ENCODE peak calls at places on chromosomes 12 and 14, in ten cellular contexts. F is K562, Q is fibroblast of lung, H is mesendoderm, P is left lung, J is body of pancreas, W is keratinocyte, N is heart left ventricle, U is aorta, Y is GM23338. C is an unnamed sample. For H3K4me1, the result is how much of the 10 kb centered on the place peaks cover.

GRCh38 chr12:120394483-120395367 is 25.8 kb upstream of the MSI1 start:
- DNase-seq in F (no peak), Q (no peak), H (peak), P (peak), J (peak), W (no peak), N (no peak), U (peak), Y (peak), C (no peak)

GRCh38 chr14:20659813-20660395 is 18.4 kb upstream of the OR6S1 start:
- DNase-seq in F (no peak), Q (no peak), H (no peak), P (peak), J (no peak), W (no peak), N (no peak), U (no peak), Y (peak), C (no peak)

GRCh38 chr12:2295941-2296461 is 243.2 kb downstream of the CACNA1C start:
- DNase-seq in F (no peak), Q (peak), H (no peak), P (no peak), J (no peak), W (no peak), N (no peak), U (no peak), Y (no peak), C (no peak)

GRCh38 chr14:77194706-77195105 is 13.1 kb downstream of the TMEM63C start:
- DNase-seq in F (no peak), Q (no peak), H (no peak), P (no peak), J (no peak), W (no peak), N (no peak), U (no peak), Y (no peak), C (no peak)

GRCh38 chr12:10559241-10559640 is 53.6 kb downstream of the EIF2S3B start:
- DNase-seq in F (no peak), Q (no peak), H (no peak), P (no peak), J (no peak), W (no peak), N (no peak), U (no peak), Y (no peak), C (no peak)

GRCh38 chr12:47391566-47391965 is 311.8 kb upstream of the AMIGO2 start:
- DNase-seq in F (no peak), Q (no peak), H (no peak), P (no peak), J (no peak), W (no peak), N (no peak), U (no peak), Y (no peak), C (no peak)

GRCh38 chr12:4812621-4813327 is 92.6 kb downstream of the GALNT8 start:
- DNase-seq in F (no peak), Q (no peak), H (no peak), P (no peak), J (no peak), W (no peak), N (no peak), U (no peak), Y (no peak), C (no peak)

GRCh38 chr12:131851741-131852550 is 23.8 kb downstream of the MMP17 start:
- DNase-seq in F (no peak), Q (no peak), H (no peak), P (peak), J (no peak), W (no peak), N (peak), U (peak), Y (no peak), C (no peak)

GRCh38 chr12:122199484-122200355 is 3.8 kb upstream of the B3GNT4 start:
- DNase-seq in F (no peak), Q (no peak), H (no peak), P (no peak), J (no peak), W (no peak), N (no peak), U (peak), Y (no peak), C (no peak)

GRCh38 chr14:32611752-32612151 is 282.7 kb downstream of the AKAP6 start:
- DNase-seq in F (no peak), Q (peak), H (no peak), P (no peak), J (no peak), W (no peak), N (no peak), U (no peak), Y (no peak), C (no peak)

GRCh38 chr12:53005215-53005985 is 856 bp upstream of the EIF4B start:
- DNase-seq in F (no peak), Q (no peak), H (peak), P (no peak), J (peak), W (no peak), N (peak), U (no peak), Y (peak), C (peak)

GRCh38 chr12:71661977-71662522 is 1.6 kb downstream of the ZFC3H1 start:
- DNase-seq in F (no peak), Q (peak), H (no peak), P (no peak), J (no peak), W (no peak), N (no peak), U (no peak), Y (no peak), C (no peak)

GRCh38 chr12:25684070-25684469 is 131.0 kb upstream of the LMNTD1 start:
- DNase-seq in F (no peak), Q (no peak), H (no peak), P (no peak), J (no peak), W (no peak), N (no peak), U (no peak), Y (no peak), C (no peak)

GRCh38 chr12:49339464-49339861 is 2.5 kb upstream of the C1QL4 start:
- DNase-seq in F (no peak), Q (no peak), H (peak), P (no peak), J (peak), W (no peak), N (no peak), U (peak), Y (peak), C (no peak)

GRCh38 chr14:88518592-88519512 is 36.0 kb downstream of the PTPN21 start:
- DNase-seq in F (no peak), Q (peak), H (no peak), P (no peak), J (no peak), W (no peak), N (no peak), U (no peak), Y (no peak), C (no peak)

GRCh38 chr12:17680220-17680619 is 409.8 kb downstream of the RERGL start:
- DNase-seq in F (no peak), Q (no peak), H (no peak), P (no peak), J (no peak), W (no peak), N (no peak), U (no peak), Y (peak), C (no peak)

GRCh38 chr14:66076166-66076565 is 410.0 kb upstream of the CCDC196 start:
- DNase-seq in F (no peak), Q (no peak), H (no peak), P (no peak), J (no peak), W (no peak), N (no peak), U (no peak), Y (no peak), C (no peak)

GRCh38 chr14:49986344-49987014 is 93.6 kb downstream of the ARF6 start:
- DNase-seq in F (no peak), Q (no peak), H (no peak), P (no peak), J (no peak), W (no peak), N (no peak), U (no peak), Y (no peak), C (no peak)

GRCh38 chr12:57767317-57767716 is 439 bp upstream of the CYP27B1 start:
- DNase-seq in F (no peak), Q (no peak), H (no peak), P (no peak), J (no peak), W (no peak), N (no peak), U (no peak), Y (no peak), C (no peak)

GRCh38 chr12:57765003-57765697 is 1.7 kb downstream of the CYP27B1 start:
- DNase-seq in F (no peak), Q (no peak), H (peak), P (peak), J (peak), W (no peak), N (no peak), U (peak), Y (peak), C (peak)

GRCh38 chr12:57766464-57767311 is at the start of gene CYP27B1:
- DNase-seq in F (peak), Q (peak), H (peak), P (no peak), J (no peak), W (no peak), N (no peak), U (peak), Y (peak), C (no peak)

GRCh38 chr12:57764662-57765002 is 2.2 kb downstream of the CYP27B1 start:
- DNase-seq in F (no peak), Q (no peak), H (no peak), P (no peak), J (peak), W (no peak), N (no peak), U (no peak), Y (peak), C (no peak)

DNA sequence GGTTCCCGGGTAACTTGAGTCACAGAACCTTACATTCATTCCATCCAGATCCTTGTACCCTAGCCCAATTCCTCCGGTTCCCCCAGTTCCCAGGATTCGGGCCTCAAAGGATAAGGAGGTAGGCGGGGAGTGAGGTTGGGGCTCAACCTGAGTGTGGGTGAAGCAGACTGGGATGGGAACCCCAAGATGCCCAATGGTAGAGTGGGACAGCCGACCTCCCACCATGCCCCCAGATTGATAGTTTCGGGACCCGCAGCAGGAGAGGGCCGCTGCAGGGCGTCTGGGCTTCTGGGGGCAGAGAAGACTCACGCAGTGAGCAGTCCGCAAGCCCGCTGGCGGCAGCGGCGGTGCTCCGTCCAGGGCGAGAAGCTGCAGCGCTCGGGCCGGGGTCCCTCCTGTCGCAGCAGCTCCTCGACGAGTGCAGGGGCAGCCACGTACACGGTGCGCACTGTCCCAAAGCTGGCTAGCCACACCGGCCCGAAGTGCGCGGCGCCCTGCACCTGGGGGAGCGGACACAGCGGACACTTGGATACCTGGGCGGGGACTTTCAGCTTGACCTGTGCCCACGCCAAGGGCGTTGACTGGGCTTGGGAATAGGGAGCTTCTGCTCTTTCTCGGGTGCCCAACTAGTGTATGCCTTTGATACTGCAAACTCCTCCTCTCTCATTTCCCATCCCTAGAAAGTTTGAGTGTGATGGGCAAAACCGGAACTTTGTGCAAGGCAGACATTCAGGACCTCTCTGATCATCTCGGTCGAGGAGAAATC is 997 bp downstream of the CYP27B1 start:
- DNase-seq in F (no peak), Q (no peak), H (no peak), P (no peak), J (peak), W (no peak), N (no peak), U (peak), Y (peak), C (no peak)
- H3K4me3 ChIP-seq in F (no peak), Q (peak), H (no peak), P (peak), J (peak), W (peak), N (peak), U (peak), Y (peak), C (peak)

GRCh38 chr14:104966261-104967143 is 11.7 kb downstream of the AHNAK2 start:
- DNase-seq in F (no peak), Q (no peak), H (no peak), P (peak), J (no peak), W (no peak), N (no peak), U (no peak), Y (no peak), C (peak)
- H3K4me1 ChIP-seq in F (under half), Q (under half), H (under half), P (under half), J (under half), W (under half), N (under half), U (under half), Y (under half), C (under half)

GRCh38 chr12:74889563-74890236 is 319.9 kb downstream of the KCNC2 start:
- DNase-seq in F (no peak), Q (peak), H (no peak), P (no peak), J (no peak), W (peak), N (no peak), U (no peak), Y (no peak), C (no peak)
- H3K4me3 ChIP-seq in F (no peak), Q (no peak), H (no peak), P (no peak), J (no peak), W (peak), N (no peak), U (no peak), Y (no peak), C (no peak)

GRCh38 chr14:75430526-75430925 is 2.7 kb downstream of the JDP2 start:
- DNase-seq in F (no peak), Q (peak), H (no peak), P (no peak), J (peak), W (no peak), N (peak), U (no peak), Y (no peak), C (peak)

GRCh38 chr14:75432406-75432805 is 4.6 kb downstream of the JDP2 start:
- DNase-seq in F (no peak), Q (no peak), H (no peak), P (no peak), J (no peak), W (no peak), N (no peak), U (no peak), Y (no peak), C (no peak)

GRCh38 chr14:75431827-75432226 is 4.0 kb downstream of the JDP2 start:
- DNase-seq in F (no peak), Q (no peak), H (no peak), P (no peak), J (no peak), W (no peak), N (no peak), U (no peak), Y (no peak), C (no peak)

GRCh38 chr14:75430106-75430505 is 2.3 kb downstream of the JDP2 start:
- DNase-seq in F (no peak), Q (peak), H (no peak), P (no peak), J (no peak), W (no peak), N (peak), U (no peak), Y (no peak), C (peak)

DNA sequence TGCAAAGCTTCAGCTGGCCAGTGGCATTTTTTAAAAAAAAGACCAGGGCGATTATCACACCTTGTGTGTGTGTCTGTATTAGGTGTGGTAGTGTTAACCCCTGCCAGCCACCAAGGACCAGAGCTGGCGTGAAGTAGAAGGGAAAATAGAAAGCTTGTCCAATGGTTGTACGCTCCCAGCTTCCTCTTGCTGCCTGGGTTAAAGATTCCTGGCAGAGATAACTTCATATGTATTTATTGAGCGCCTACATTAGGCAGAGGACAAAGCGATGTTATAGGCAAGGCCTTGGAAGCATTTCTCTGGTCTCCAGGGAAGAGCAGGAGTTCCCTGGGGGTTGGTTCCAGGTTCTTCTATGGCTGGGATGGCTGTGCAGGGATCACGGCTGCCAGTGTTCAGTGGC is 3.2 kb downstream of the JDP2 start:
- DNase-seq in F (no peak), Q (no peak), H (no peak), P (no peak), J (no peak), W (no peak), N (no peak), U (no peak), Y (no peak), C (no peak)
- H3K4me1 ChIP-seq in F (under half), Q (under half), H (under half), P (under half), J (half or more), W (under half), N (half or more), U (under half), Y (under half), C (half or more)

DNA sequence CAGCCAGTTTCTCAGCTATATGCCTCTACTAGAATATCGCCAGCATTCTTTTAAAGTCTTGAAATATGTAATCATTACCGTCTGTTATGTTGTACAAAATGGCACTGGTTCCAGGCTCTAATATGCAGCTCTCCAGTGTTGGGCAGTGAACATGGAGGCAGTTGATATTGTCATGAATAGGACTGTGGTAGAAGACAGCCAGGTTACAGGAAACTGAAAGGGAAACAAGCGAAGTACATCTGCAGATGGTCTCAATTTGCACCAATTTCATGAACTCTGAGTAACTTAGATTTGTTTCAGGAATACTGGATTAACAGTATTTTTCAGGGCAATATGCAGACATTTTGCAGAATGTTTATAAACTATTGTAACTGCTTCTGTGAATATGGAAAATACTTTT is 13.4 kb upstream of the KLHL42 start:
- DNase-seq in F (no peak), Q (no peak), H (no peak), P (no peak), J (no peak), W (no peak), N (no peak), U (no peak), Y (no peak), C (no peak)
- H3K4me3 ChIP-seq in F (no peak), Q (no peak), H (no peak), P (no peak), J (no peak), W (no peak), N (no peak), U (no peak), Y (no peak), C (no peak)

C was measured in psoas muscle.